ENCODE peak calls at places on chromosomes 6 and 20, in six cellular contexts. H is hepatocyte, O is left ventricle myocardium inferior, R is aorta, A is ovary, E is thoracic aorta. Y is an unnamed sample. For H3K4me1, the result is how much of the 10 kb centered on the place peaks cover.

GRCh38 chr20:18176318-18176785 is 38.7 kb downstream of the KAT14 start:
- DNase-seq in O (no peak), A (no peak), H (no peak), E (no peak), R (no peak), Y (no peak)

GRCh38 chr20:6162239-6162638 is 39.4 kb upstream of the FERMT1 start:
- DNase-seq in R (no peak), H (no peak), O (peak), E (no peak), A (no peak), Y (no peak)

GRCh38 chr6:48985025-48985424 is 478.0 kb downstream of the MMUT start:
- DNase-seq in E (no peak), A (no peak), H (no peak), R (no peak), O (no peak), Y (no peak)

GRCh38 chr20:4787069-4787468 is 65.4 kb downstream of the PRND start:
- DNase-seq in O (no peak), R (no peak), E (no peak), A (no peak), H (no peak), Y (no peak)

GRCh38 chr6:5956939-5957338 is 49.8 kb downstream of the NRN1 start:
- DNase-seq in O (no peak), E (no peak), R (no peak), A (no peak), H (no peak), Y (no peak)

GRCh38 chr6:14848019-14848418 is 397.9 kb upstream of the JARID2 start:
- DNase-seq in O (no peak), A (no peak), E (no peak), R (no peak), H (no peak), Y (no peak)

GRCh38 chr6:134721095-134721400 is 228.9 kb downstream of the ALDH8A1 start:
- DNase-seq in A (no peak), R (no peak), H (no peak), O (no peak), E (no peak), Y (no peak)

GRCh38 chr6:126064257-126064993 is 78.1 kb downstream of the TRMT11 start:
- DNase-seq in O (no peak), R (no peak), A (no peak), H (no peak), E (no peak), Y (no peak)

GRCh38 chr20:18466894-18467678 is at the start of the genes DZANK1 and POLR3F:
- DNase-seq in E (peak), O (peak), H (peak), A (peak), R (peak), Y (peak)

GRCh38 chr6:12537389-12537788 is 179.2 kb upstream of the PHACTR1 start:
- DNase-seq in E (no peak), R (no peak), O (no peak), A (no peak), H (no peak), Y (no peak)

GRCh38 chr6:42451595-42452170 is at the start of gene TRERF1:
- DNase-seq in O (peak), R (peak), A (peak), E (no peak), H (peak), Y (peak)

GRCh38 chr6:68559716-68560115 is 75.4 kb upstream of the ADGRB3 start:
- DNase-seq in H (no peak), R (no peak), A (no peak), E (no peak), O (no peak), Y (no peak)

GRCh38 chr20:57749131-57749690 is 39.4 kb upstream of the PMEPA1 start:
- DNase-seq in A (no peak), O (no peak), R (no peak), E (no peak), H (no peak), Y (no peak)

GRCh38 chr6:75084872-75085381 is 120.9 kb downstream of the COL12A1 start:
- DNase-seq in H (peak), A (peak), R (no peak), O (no peak), E (no peak), Y (no peak)

GRCh38 chr20:53942121-53942816 is 128.1 kb downstream of the BCAS1 start:
- DNase-seq in H (no peak), A (no peak), R (no peak), E (no peak), O (no peak), Y (no peak)

GRCh38 chr6:42179956-42180335 is 6.8 kb downstream of the GUCA1A start:
- DNase-seq in E (no peak), R (peak), O (no peak), A (no peak), H (no peak), Y (no peak)

GRCh38 chr20:11907621-11908020 is 10.1 kb upstream of the BTBD3 start:
- DNase-seq in O (no peak), H (no peak), A (no peak), E (no peak), R (no peak), Y (no peak)

GRCh38 chr6:154686162-154686561 is 47.1 kb upstream of the SCAF8 start:
- DNase-seq in O (no peak), R (no peak), E (no peak), A (no peak), H (no peak), Y (peak)

GRCh38 chr6:133899556-133899955 is 10.6 kb downstream of the TCF21 start:
- DNase-seq in O (no peak), H (no peak), R (no peak), E (no peak), A (no peak), Y (no peak)

GRCh38 chr6:149129401-149130077 is 188.0 kb upstream of the TAB2 start:
- DNase-seq in H (no peak), R (no peak), O (no peak), A (no peak), E (no peak), Y (peak)

GRCh38 chr6:14598017-14598864 is 480.7 kb downstream of the CD83 start:
- DNase-seq in E (no peak), A (no peak), R (no peak), H (no peak), O (no peak), Y (no peak)

GRCh38 chr6:1781152-1781848 is 171.6 kb downstream of the FOXC1 start:
- DNase-seq in H (no peak), R (no peak), A (no peak), O (no peak), E (no peak), Y (no peak)

GRCh38 chr6:36956111-36956820 is 1.7 kb downstream of the PI16 start:
- DNase-seq in R (peak), E (no peak), O (no peak), H (no peak), A (no peak), Y (no peak)

GRCh38 chr20:49292010-49292409 is 14.2 kb upstream of the ZNFX1 start:
- DNase-seq in H (no peak), R (no peak), E (no peak), O (no peak), A (no peak), Y (no peak)

GRCh38 chr6:160355001-160355400 is 6.8 kb downstream of the SLC22A3 start:
- DNase-seq in H (peak), O (no peak), A (no peak), E (no peak), R (no peak), Y (no peak)

GRCh38 chr6:35342258-35343091 is at the start of gene PPARD:
- DNase-seq in E (peak), R (peak), O (peak), H (peak), A (peak), Y (peak)

GRCh38 chr6:38316099-38316868 is 323.4 kb downstream of the BTBD9 start:
- DNase-seq in H (no peak), A (no peak), O (no peak), R (no peak), E (no peak), Y (no peak)

GRCh38 chr6:157046776-157047175 is 269.6 kb downstream of the ARID1B start:
- DNase-seq in R (no peak), H (no peak), A (no peak), O (no peak), E (no peak), Y (no peak)

GRCh38 chr6:70973591-70973990 is 16.7 kb upstream of the B3GAT2 start:
- DNase-seq in A (no peak), H (no peak), O (no peak), R (no peak), E (no peak), Y (no peak)

GRCh38 chr6:156423829-156424228 is 353.3 kb upstream of the ARID1B start:
- DNase-seq in A (no peak), O (no peak), E (no peak), H (no peak), R (no peak), Y (no peak)

GRCh38 chr20:53735536-53736050 is 142.0 kb upstream of the ZNF217 start:
- DNase-seq in A (no peak), R (no peak), O (no peak), H (peak), E (no peak), Y (no peak)

GRCh38 chr6:167079853-167080297 is 43.0 kb upstream of the CCR6 start:
- DNase-seq in A (no peak), R (no peak), E (no peak), O (no peak), H (no peak), Y (peak)

GRCh38 chr6:6469074-6469473 is 119.4 kb upstream of the LY86 start:
- DNase-seq in R (no peak), E (no peak), A (no peak), H (no peak), O (no peak), Y (no peak)

GRCh38 chr6:69349776-69350175 is 447.0 kb downstream of the LMBRD1 start:
- DNase-seq in E (no peak), A (no peak), O (peak), R (peak), H (no peak), Y (no peak)

DNA sequence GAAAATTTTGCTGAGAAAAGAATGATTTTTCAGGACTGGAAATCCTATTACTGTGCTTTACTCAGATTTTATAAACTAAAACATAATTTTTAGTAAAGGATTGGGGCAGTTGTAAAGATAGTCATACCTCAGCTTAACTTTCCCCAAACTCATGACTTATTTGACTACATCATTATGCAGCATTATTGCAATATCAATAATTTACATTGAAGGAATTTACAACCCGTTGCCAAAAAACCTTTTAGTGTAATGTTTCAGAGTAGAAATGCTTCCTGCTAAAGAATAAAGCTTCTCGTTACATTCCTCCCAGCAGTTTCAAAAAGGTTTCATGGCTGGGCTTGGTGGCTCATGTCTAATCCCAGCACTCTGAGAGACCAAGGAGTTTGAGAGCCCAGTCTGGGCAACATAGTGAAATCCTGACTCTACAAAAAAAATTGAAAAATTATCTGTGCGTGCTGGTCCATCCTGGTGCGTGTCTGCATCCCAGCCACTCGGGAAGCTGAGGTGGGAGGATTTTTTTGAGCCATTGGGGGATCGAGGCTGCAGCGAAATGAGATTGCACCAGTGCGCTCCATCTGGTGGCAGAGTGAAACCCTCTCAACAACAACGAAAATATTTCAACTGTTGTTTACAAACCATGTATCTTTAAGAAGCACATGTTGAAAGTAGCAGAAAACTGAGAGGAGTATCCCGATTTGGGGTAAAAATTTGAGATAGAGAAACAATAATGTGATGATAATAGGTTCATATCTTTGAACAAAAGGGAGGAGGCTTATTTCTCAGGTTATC is 4.4 kb downstream of the AMD1 start:
- DNase-seq in H (peak), A (no peak), O (no peak), R (no peak), E (no peak), Y (no peak)
- H3K4me1 ChIP-seq in H (under half), A (under half), O (half or more), R (under half), E (half or more), Y (half or more)

GRCh38 chr20:669573-669972 is 6.0 kb downstream of the SCRT2 start:
- DNase-seq in O (no peak), A (no peak), H (no peak), E (no peak), R (no peak), Y (no peak)
- H3K4me1 ChIP-seq in O (under half), A (under half), H (under half), E (under half), R (under half), Y (under half)

DNA sequence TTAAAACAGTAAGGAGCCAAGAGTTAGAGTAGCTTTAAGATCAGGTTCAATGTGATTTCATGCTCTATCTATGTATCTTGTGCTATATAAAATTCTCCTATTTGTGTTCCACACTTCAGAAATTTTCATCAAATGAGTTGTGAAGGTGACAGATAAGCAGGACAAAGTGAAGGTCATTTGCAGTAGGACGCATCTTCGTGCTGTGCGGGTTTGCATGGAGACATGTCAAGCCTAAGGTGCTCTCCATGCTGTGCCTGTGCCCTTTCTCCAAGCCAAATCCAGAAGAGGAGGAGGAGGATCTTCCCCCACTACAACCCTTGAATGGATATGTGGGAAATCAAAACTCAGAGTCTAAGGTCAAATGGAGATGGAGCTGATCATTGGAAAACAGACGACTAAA is 147.3 kb upstream of the NEDD9 start:
- DNase-seq in O (no peak), A (no peak), H (no peak), R (no peak), E (no peak), Y (no peak)
- H3K4me1 ChIP-seq in O (under half), A (under half), H (under half), R (under half), E (under half), Y (under half)

DNA sequence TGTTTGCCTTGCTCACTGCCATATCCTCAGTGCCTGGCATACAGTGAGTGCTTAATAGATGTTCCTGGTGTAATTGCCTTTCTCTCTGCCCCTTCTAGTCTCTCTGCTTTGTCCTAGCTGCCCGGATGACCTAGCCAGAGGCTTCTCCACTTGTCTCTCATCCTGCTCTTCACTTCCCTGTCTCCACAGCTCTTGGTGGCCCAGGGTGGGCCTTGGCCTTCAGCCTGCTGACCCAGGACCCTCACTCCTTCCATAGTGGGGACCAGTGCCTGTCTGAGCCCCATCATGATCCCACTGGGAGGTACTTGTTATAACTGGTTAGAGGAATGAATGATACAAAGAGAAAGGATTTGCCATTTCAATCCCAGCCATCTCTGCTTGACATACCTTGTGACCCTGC is 49.2 kb upstream of the BLCAP start:
- DNase-seq in O (no peak), E (no peak), A (no peak), R (no peak), H (no peak), Y (no peak)
- H3K4me1 ChIP-seq in O (under half), E (under half), A (under half), R (under half), H (under half), Y (under half)

GRCh38 chr6:111738631-111739030 is 133.0 kb upstream of the TRAF3IP2 start:
- DNase-seq in R (no peak), E (no peak), A (no peak), H (no peak), O (no peak), Y (peak)
- H3K4me1 ChIP-seq in R (under half), E (under half), A (under half), H (under half), O (half or more), Y (half or more)

DNA sequence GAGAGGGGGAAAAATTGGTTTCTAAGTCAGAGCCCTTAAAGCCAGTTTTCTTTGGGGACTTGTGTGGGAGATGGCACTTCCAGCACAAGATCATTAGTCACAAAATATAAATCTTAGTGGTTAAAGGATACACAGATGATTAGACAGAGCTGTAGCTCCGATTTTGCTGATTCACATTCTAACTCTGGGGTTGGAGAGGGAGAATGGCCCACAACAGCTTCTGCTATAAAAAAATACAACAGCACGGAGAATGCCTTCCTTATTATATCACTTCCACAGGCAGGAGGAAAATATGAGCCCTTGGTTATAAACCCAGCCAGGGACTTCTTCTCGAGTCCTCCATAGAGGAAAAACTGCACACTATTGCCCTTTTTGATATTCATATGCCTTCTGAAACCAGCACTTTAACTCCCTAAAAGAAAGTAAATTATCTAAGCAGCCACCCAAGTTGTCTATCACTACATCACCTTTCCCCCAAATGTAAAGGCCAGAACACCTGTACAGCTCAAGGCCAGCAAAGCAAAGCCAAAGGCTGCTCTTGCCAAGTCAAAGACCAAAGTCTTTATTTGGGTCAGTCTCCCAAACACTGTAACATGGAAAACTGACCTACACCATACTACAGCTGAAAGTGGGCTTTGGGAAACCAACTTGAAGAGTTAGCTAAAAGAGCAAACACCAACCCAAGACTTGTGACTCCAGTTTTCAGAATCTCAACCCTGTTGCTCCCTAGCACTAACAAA is 10.4 kb downstream of the MRPL14 start:
- DNase-seq in H (peak), O (no peak), E (no peak), R (no peak), A (no peak), Y (no peak)
- H3K4me1 ChIP-seq in H (under half), O (half or more), E (under half), R (under half), A (under half), Y (under half)

GRCh38 chr6:32953775-32954174 is 878 bp upstream of the HLA-DMA start:
- DNase-seq in O (no peak), R (no peak), A (no peak), E (no peak), H (no peak), Y (no peak)
- H3K4me1 ChIP-seq in O (under half), R (under half), A (under half), E (under half), H (under half), Y (half or more)

DNA sequence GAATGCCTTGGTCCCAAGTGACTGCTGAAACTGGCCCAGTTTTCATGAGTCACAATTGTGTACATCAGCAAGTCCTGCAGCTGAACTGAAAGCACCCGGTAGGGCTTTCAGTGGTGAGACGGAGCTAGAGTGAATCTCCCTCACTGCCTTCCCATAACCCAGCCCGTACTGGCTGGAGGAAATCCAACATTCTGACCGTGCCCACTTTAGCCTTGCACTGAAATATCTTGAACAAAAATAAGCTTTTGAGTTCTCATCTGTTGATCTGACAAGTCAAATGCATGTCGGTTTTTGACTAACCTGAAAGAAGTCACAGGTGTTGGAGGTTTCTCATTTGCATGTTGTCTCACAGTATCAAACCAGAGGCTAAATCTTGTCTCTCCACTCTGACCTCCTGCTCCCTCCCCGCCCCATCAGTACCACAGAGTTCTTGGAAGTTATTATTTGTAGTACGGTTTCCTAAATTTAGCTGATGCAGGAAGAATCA is 35.9 kb downstream of the DUSP22 start:
- DNase-seq in A (peak), R (no peak), O (no peak), E (peak), H (peak), Y (no peak)
- H3K4me1 ChIP-seq in A (under half), R (under half), O (half or more), E (under half), H (under half), Y (under half)

DNA sequence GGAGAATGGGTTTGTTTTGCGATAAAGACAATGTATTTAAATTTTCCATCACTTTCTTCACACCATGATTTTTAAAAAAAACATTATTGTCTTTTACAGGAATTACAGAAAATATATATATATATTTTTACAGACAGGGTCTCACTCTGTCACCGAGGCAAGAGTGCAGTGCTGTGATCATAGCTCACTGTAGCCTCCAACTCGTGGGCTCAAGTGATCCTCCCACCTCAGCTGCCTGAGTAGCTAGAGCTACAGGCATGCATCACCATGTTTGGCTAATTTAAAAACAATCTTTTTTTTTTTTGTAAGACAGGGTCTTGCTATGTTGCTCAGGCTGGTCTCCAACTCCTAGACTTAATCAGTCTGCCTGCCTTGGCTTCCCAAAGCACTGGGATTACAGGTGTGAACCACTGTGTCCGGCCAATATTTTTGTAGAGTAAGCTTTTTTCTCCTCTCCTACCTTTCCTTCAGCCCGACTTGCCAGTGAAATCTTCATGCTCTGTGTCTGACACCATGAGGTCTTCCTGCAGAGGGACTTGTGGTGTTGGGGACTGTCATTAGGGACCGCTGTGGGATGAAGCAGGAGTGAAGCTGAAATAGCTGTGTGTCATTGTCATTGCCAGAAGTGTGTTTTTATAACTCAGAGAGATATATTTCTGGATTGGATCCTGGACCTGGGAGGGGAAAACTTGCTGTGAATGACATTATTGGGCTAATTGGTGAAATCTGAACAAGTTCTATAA is 13.2 kb downstream of the DSP start:
- DNase-seq in H (no peak), O (no peak), A (no peak), R (no peak), E (no peak), Y (no peak)
- H3K4me1 ChIP-seq in H (under half), O (half or more), A (under half), R (under half), E (under half), Y (under half)